ENCODE peak calls at places on chromosome 6, in ten cellular contexts. D is NCI-H1436; Q is Jurkat, Clone E6-1; I is HuH-7; C is left lobe of liver; F is left cardiac atrium; B is Ammon's horn; S is right cardiac atrium; T is T47D; H is LoVo. Y is an unnamed sample.

GRCh38 chr6:38470548-38470947 is 169.2 kb downstream of the BTBD9 start:
- DNase-seq in D (no peak), Q (no peak), I (no peak), C (no peak), F (no peak), B (no peak), S (no peak), T (no peak), H (no peak), Y (no peak)

GRCh38 chr6:5361371-5361770 is 100.1 kb downstream of the FARS2 start:
- DNase-seq in D (no peak), Q (no peak), I (no peak), C (no peak), F (no peak), B (no peak), S (no peak), T (no peak), H (no peak), Y (no peak)

GRCh38 chr6:67717281-67717680 is 917.8 kb upstream of the ADGRB3 start:
- DNase-seq in D (no peak), Q (no peak), I (no peak), C (no peak), F (no peak), B (no peak), S (no peak), T (no peak), H (no peak), Y (no peak)

GRCh38 chr6:17867880-17868279 is 119.6 kb downstream of the KIF13A start:
- DNase-seq in D (no peak), Q (no peak), I (no peak), C (no peak), F (no peak), B (peak; percentile 37), S (no peak), T (no peak), H (no peak), Y (peak; percentile 62)

GRCh38 chr6:111173946-111174345 is 86.6 kb downstream of the SLC16A10 start:
- DNase-seq in D (no peak), Q (peak; percentile 60), I (no peak), C (no peak), F (no peak), B (no peak), S (no peak), T (no peak), H (no peak), Y (no peak)

GRCh38 chr6:51495016-51495805 is 592.2 kb downstream of the PKHD1 start:
- DNase-seq in D (no peak), Q (peak; percentile 47), I (no peak), C (peak; percentile 50), F (no peak), B (peak; percentile 89), S (no peak), T (no peak), H (no peak), Y (no peak)

GRCh38 chr6:15316754-15317153 is 70.9 kb downstream of the JARID2 start:
- DNase-seq in D (no peak), Q (no peak), I (no peak), C (no peak), F (no peak), B (no peak), S (no peak), T (no peak), H (no peak), Y (no peak)

GRCh38 chr6:36752187-36752885 is 54.7 kb downstream of the RAB44 start:
- DNase-seq in D (no peak), Q (no peak), I (no peak), C (no peak), F (no peak), B (no peak), S (no peak), T (peak; percentile 68), H (no peak), Y (no peak)

GRCh38 chr6:157034433-157035230 is 257.5 kb downstream of the ARID1B start:
- DNase-seq in D (peak; percentile 53), Q (peak; percentile 39), I (peak; percentile 74), C (no peak), F (no peak), B (no peak), S (no peak), T (peak; percentile 69), H (peak; percentile 76), Y (no peak)

GRCh38 chr6:165854061-165854862 is 191.2 kb upstream of the PDE10A start:
- DNase-seq in D (no peak), Q (no peak), I (no peak), C (no peak), F (no peak), B (no peak), S (no peak), T (no peak), H (no peak), Y (no peak)

GRCh38 chr6:134031696-134032255 is 20.6 kb downstream of the SLC2A12 start:
- DNase-seq in D (no peak), Q (no peak), I (no peak), C (no peak), F (no peak), B (no peak), S (no peak), T (peak; percentile 29), H (no peak), Y (no peak)

GRCh38 chr6:55209059-55209458 is 34.7 kb downstream of the HCRTR2 start:
- DNase-seq in D (no peak), Q (no peak), I (no peak), C (no peak), F (no peak), B (no peak), S (no peak), T (no peak), H (no peak), Y (no peak)

GRCh38 chr6:152277826-152278247 is 359.3 kb downstream of the SYNE1 start:
- DNase-seq in D (no peak), Q (no peak), I (peak; percentile 47), C (peak; percentile 87), F (no peak), B (no peak), S (no peak), T (peak; percentile 33), H (no peak), Y (no peak)

GRCh38 chr6:166275714-166276166 is 32.5 kb downstream of the PRR18 start:
- DNase-seq in D (peak; percentile 13), Q (peak; percentile 35), I (peak; percentile 86), C (peak; percentile 79), F (peak; percentile 72), B (peak; percentile 75), S (peak; percentile 50), T (peak; percentile 59), H (peak; percentile 64), Y (peak; percentile 46)

GRCh38 chr6:136969433-136969832 is 47.3 kb downstream of the SLC35D3 start:
- DNase-seq in D (no peak), Q (no peak), I (no peak), C (no peak), F (no peak), B (no peak), S (no peak), T (no peak), H (peak; percentile 75), Y (no peak)

GRCh38 chr6:126657556-126658129 is 317.7 kb downstream of the CENPW start:
- DNase-seq in D (no peak), Q (peak; percentile 2), I (peak; percentile 31), C (no peak), F (no peak), B (no peak), S (no peak), T (peak; percentile 54), H (no peak), Y (peak; percentile 10)

GRCh38 chr6:34957184-34957904 is 68.3 kb downstream of the ANKS1A start:
- DNase-seq in D (no peak), Q (no peak), I (no peak), C (no peak), F (no peak), B (no peak), S (no peak), T (no peak), H (no peak), Y (no peak)

GRCh38 chr6:149988550-149989336 is 25.0 kb downstream of the ULBP1 start:
- DNase-seq in D (no peak), Q (no peak), I (no peak), C (peak; percentile 11), F (no peak), B (no peak), S (no peak), T (no peak), H (no peak), Y (no peak)

GRCh38 chr6:135488023-135488422 is 9.5 kb downstream of the AHI1 start:
- DNase-seq in D (no peak), Q (no peak), I (no peak), C (no peak), F (no peak), B (no peak), S (no peak), T (no peak), H (no peak), Y (no peak)

GRCh38 chr6:57305754-57306153 is 11.7 kb upstream of the PRIM2 start:
- DNase-seq in D (no peak), Q (no peak), I (no peak), C (no peak), F (no peak), B (no peak), S (no peak), T (no peak), H (no peak), Y (no peak)

GRCh38 chr6:163180874-163181541 is 233.5 kb upstream of the QKI start:
- DNase-seq in D (no peak), Q (no peak), I (peak; percentile 96), C (peak; percentile 93), F (peak; percentile 79), B (peak; percentile 97), S (peak; percentile 80), T (peak; percentile 61), H (peak; percentile 38), Y (no peak)

GRCh38 chr6:127343753-127344659 is 597 bp upstream of the ECHDC1 start:
- DNase-seq in D (no peak), Q (peak; percentile 17), I (no peak), C (no peak), F (no peak), B (peak; percentile 7), S (no peak), T (no peak), H (peak; percentile 34), Y (peak; percentile 45)

GRCh38 chr6:149063443-149063842 is 254.1 kb upstream of the TAB2 start:
- DNase-seq in D (no peak), Q (no peak), I (no peak), C (no peak), F (no peak), B (no peak), S (no peak), T (no peak), H (no peak), Y (no peak)

GRCh38 chr6:112231609-112232060 is 22.7 kb downstream of the LAMA4 start:
- DNase-seq in D (no peak), Q (no peak), I (no peak), C (no peak), F (no peak), B (no peak), S (no peak), T (no peak), H (no peak), Y (no peak)

GRCh38 chr6:50278663-50279062 is 228.9 kb upstream of the DEFB112 start:
- DNase-seq in D (no peak), Q (peak; percentile 28), I (no peak), C (no peak), F (no peak), B (no peak), S (no peak), T (no peak), H (no peak), Y (no peak)

GRCh38 chr6:161261325-161261724 is 12.5 kb downstream of the AGPAT4 start:
- DNase-seq in D (no peak), Q (no peak), I (no peak), C (no peak), F (no peak), B (no peak), S (no peak), T (no peak), H (no peak), Y (peak; percentile 72)

GRCh38 chr6:111551521-111552231 is 54.0 kb downstream of the TRAF3IP2 start:
- DNase-seq in D (peak; percentile 68), Q (no peak), I (peak; percentile 36), C (peak; percentile 62), F (no peak), B (no peak), S (no peak), T (peak; percentile 29), H (peak; percentile 60), Y (peak; percentile 59)

GRCh38 chr6:32203435-32204267 is 11.2 kb upstream of the GPSM3 start:
- DNase-seq in D (no peak), Q (no peak), I (no peak), C (no peak), F (no peak), B (no peak), S (no peak), T (no peak), H (no peak), Y (no peak)